ENCODE peak calls at places on chromosomes 4 and X, in nine cellular contexts. M is HL-60, O is HT1080, P is nucleus accumbens, E is A673, R is lung microvascular endothelial cell, B is GM04504, K is NCI-H69, Y is ovary. Q is an unnamed sample.

GRCh38 chrX:39439910-39440733 is 638.9 kb downstream of the MID1IP1 start:
- DNase-seq in R (no peak), B (no peak), M (no peak), E (no peak), Y (no peak), O (no peak), K (no peak), P (no peak), Q (no peak)

GRCh38 chr4:89243741-89244252 is 63.8 kb downstream of the GPRIN3 start:
- DNase-seq in P (no peak), M (no peak), Y (no peak), E (no peak), R (no peak), K (no peak), O (no peak), B (no peak), Q (no peak)

GRCh38 chr4:86508436-86508835 is 85.7 kb upstream of the PTPN13 start:
- DNase-seq in P (no peak), O (peak), M (no peak), K (peak), B (peak), E (peak), Y (no peak), R (no peak), Q (no peak)

GRCh38 chrX:123084797-123085196 is 99.3 kb upstream of the GRIA3 start:
- DNase-seq in M (no peak), E (no peak), Y (no peak), R (no peak), P (no peak), B (peak), O (peak), K (no peak), Q (no peak)

GRCh38 chrX:39275500-39276068 is 474.3 kb downstream of the MID1IP1 start:
- DNase-seq in M (no peak), O (no peak), P (no peak), E (no peak), Y (no peak), R (no peak), B (no peak), K (no peak), Q (no peak)

GRCh38 chr4:110196871-110197420 is 1.5 kb downstream of the ELOVL6 start:
- DNase-seq in E (no peak), K (peak), Y (peak), M (peak), P (peak), R (peak), O (peak), B (no peak), Q (peak)

GRCh38 chr4:83171640-83172039 is 57.1 kb upstream of the PLAC8 start:
- DNase-seq in M (no peak), E (no peak), R (peak), O (no peak), B (no peak), K (no peak), Y (no peak), P (no peak), Q (no peak)

GRCh38 chr4:99945718-99946345 is 586 bp downstream of the DNAJB14 start:
- DNase-seq in Y (no peak), M (peak), R (peak), K (peak), E (peak), O (peak), P (peak), B (no peak), Q (peak)

GRCh38 chr4:18593297-18594002 is 571.9 kb upstream of the LCORL start:
- DNase-seq in K (peak), Y (peak), E (peak), O (peak), M (peak), P (peak), B (peak), R (peak), Q (peak)

GRCh38 chrX:4277122-4277521 is 563.7 kb upstream of the PRKX start:
- DNase-seq in Y (no peak), B (no peak), E (peak), R (no peak), P (no peak), O (no peak), M (peak), K (peak), Q (no peak)

GRCh38 chr4:185318679-185319078 is 77.0 kb downstream of the LRP2BP start:
- DNase-seq in R (peak), B (no peak), K (peak), M (no peak), Y (no peak), E (peak), P (no peak), O (peak), Q (peak)

GRCh38 chr4:158171456-158171790 is 1.4 kb downstream of the GASK1B start:
- DNase-seq in K (no peak), M (no peak), R (no peak), B (no peak), O (no peak), Y (no peak), P (no peak), E (no peak), Q (no peak)

GRCh38 chr4:158949094-158949493 is 153.8 kb upstream of the RAPGEF2 start:
- DNase-seq in K (no peak), O (peak), E (no peak), M (no peak), Y (no peak), B (no peak), R (peak), P (no peak), Q (no peak)

GRCh38 chr4:141240671-141241070 is 20.0 kb downstream of the ZNF330 start:
- DNase-seq in O (no peak), K (no peak), M (no peak), P (no peak), B (no peak), R (no peak), Y (no peak), E (no peak), Q (no peak)

GRCh38 chrX:132218100-132218807 is 993 bp downstream of the RAP2C start:
- DNase-seq in P (peak), M (peak), B (peak), E (peak), R (peak), K (peak), O (peak), Y (peak), Q (peak)

GRCh38 chr4:65502151-65502691 is 168.1 kb downstream of the EPHA5 start:
- DNase-seq in K (peak), Y (no peak), O (peak), B (peak), M (no peak), R (peak), P (no peak), E (peak), Q (peak)

GRCh38 chrX:29627833-29628232 is 587.5 kb upstream of the MAGEB2 start:
- DNase-seq in O (no peak), R (no peak), M (no peak), K (no peak), Y (no peak), E (no peak), P (no peak), B (no peak), Q (no peak)

GRCh38 chrX:40383360-40383759 is 197.4 kb upstream of the ATP6AP2 start:
- DNase-seq in E (no peak), O (no peak), B (no peak), K (peak), R (no peak), P (no peak), Y (no peak), M (no peak), Q (no peak)

GRCh38 chr4:36251983-36252382 is 7.7 kb upstream of the ARAP2 start:
- DNase-seq in B (no peak), M (no peak), Y (no peak), R (no peak), O (no peak), E (no peak), K (no peak), P (no peak), Q (no peak)

GRCh38 chr4:73021634-73022033 is 47.9 kb downstream of the COX18 start:
- DNase-seq in O (peak), K (peak), B (peak), M (peak), P (no peak), Y (no peak), R (peak), E (peak), Q (peak)

GRCh38 chr4:64713256-64713840 is 304.1 kb upstream of the TECRL start:
- DNase-seq in M (no peak), Y (no peak), R (peak), E (peak), O (peak), B (peak), K (peak), P (no peak), Q (no peak)

GRCh38 chrX:13469963-13470679 is 99.3 kb upstream of the EGFL6 start:
- DNase-seq in R (peak), K (no peak), Y (no peak), E (no peak), P (no peak), M (no peak), B (peak), O (peak), Q (no peak)

GRCh38 chr4:182893490-182893889 is 23.7 kb downstream of the DCTD start:
- DNase-seq in R (no peak), K (no peak), M (no peak), O (no peak), E (no peak), B (no peak), Y (no peak), P (no peak), Q (no peak)

GRCh38 chr4:184310171-184310567 is 92.5 kb upstream of the ENPP6 start:
- DNase-seq in R (peak), K (peak), E (no peak), M (peak), Y (no peak), B (no peak), O (peak), P (no peak), Q (no peak)

GRCh38 chr4:150664935-150665334 is 83.0 kb downstream of the MAB21L2 start:
- DNase-seq in K (no peak), R (peak), O (peak), Y (no peak), B (no peak), M (no peak), P (no peak), E (peak), Q (peak)

GRCh38 chr4:186724861-186725419 is 1.3 kb upstream of the FAT1 start:
- DNase-seq in O (peak), K (peak), Y (peak), B (no peak), E (peak), M (no peak), R (peak), P (peak), Q (peak)

GRCh38 chr4:111689731-111690130 is 455.5 kb upstream of the FAM241A start:
- DNase-seq in K (no peak), B (no peak), M (no peak), Y (no peak), P (no peak), R (no peak), O (peak), E (peak), Q (no peak)

GRCh38 chr4:101864660-101865059 is 74.1 kb downstream of the BANK1 start:
- DNase-seq in Y (no peak), B (no peak), R (no peak), K (no peak), M (no peak), O (no peak), P (no peak), E (no peak), Q (peak)

GRCh38 chr4:108890491-108890890 is 127.6 kb upstream of the ETNPPL start:
- DNase-seq in O (no peak), R (no peak), M (no peak), P (no peak), E (peak), B (no peak), K (no peak), Y (no peak), Q (no peak)

GRCh38 chr4:154738426-154738825 is 5.4 kb upstream of the LRAT start:
- DNase-seq in E (peak), B (no peak), K (no peak), M (no peak), O (peak), P (no peak), Y (no peak), R (no peak), Q (peak)

GRCh38 chrX:135890087-135890585 is 3.1 kb downstream of the CT45A10 start:
- DNase-seq in R (no peak), M (no peak), P (no peak), E (no peak), O (no peak), B (no peak), K (no peak), Y (no peak), Q (no peak)

Q was measured in PC-9.